ENCODE peak calls at places on chromosomes 12 and 14, in nine cellular contexts. One of them, this sample, is unnamed.
A peak's percentile ranks its signal among the peaks of the same experiment; 100 is the strongest.

GRCh38 chr12:121579190-121579791 is 1.5 kb downstream of the KDM2B start:
- DNase-seq in CD8-positive, alpha-beta T cell: peak; percentile 29
- DNase-seq in ascending aorta: peak; percentile 66
- DNase-seq in transverse colon: peak; percentile 54
- DNase-seq in choroid plexus epithelial cell: no peak
- DNase-seq in fibroblast of pulmonary artery: peak; percentile 11
- DNase-seq in HCT116: no peak
- DNase-seq in fibroblast of lung: no peak
- DNase-seq in SJCRH30: peak; percentile 67
- DNase-seq in this sample: no peak

GRCh38 chr12:122523846-122524718 is 2.7 kb downstream of the RSRC2 start:
- DNase-seq in ascending aorta: no peak
- DNase-seq in CD8-positive, alpha-beta T cell: no peak
- DNase-seq in SJCRH30: no peak
- DNase-seq in fibroblast of pulmonary artery: no peak
- DNase-seq in choroid plexus epithelial cell: peak; percentile 25
- DNase-seq in fibroblast of lung: no peak
- DNase-seq in transverse colon: no peak
- DNase-seq in HCT116: no peak
- DNase-seq in this sample: no peak

GRCh38 chr12:27332407-27333310 is at the start of gene BMAL2:
- DNase-seq in choroid plexus epithelial cell: peak; percentile 36
- DNase-seq in transverse colon: peak; percentile 47
- DNase-seq in SJCRH30: peak; percentile 58
- DNase-seq in fibroblast of pulmonary artery: peak; percentile 42
- DNase-seq in ascending aorta: peak; percentile 69
- DNase-seq in HCT116: no peak
- DNase-seq in CD8-positive, alpha-beta T cell: no peak
- DNase-seq in fibroblast of lung: peak; percentile 37
- DNase-seq in this sample: peak; percentile 46

GRCh38 chr14:35412281-35413057 is 7.9 kb upstream of the NFKBIA start:
- DNase-seq in choroid plexus epithelial cell: no peak
- DNase-seq in SJCRH30: no peak
- DNase-seq in ascending aorta: peak; percentile 35
- DNase-seq in CD8-positive, alpha-beta T cell: no peak
- DNase-seq in fibroblast of pulmonary artery: peak; percentile 42
- DNase-seq in HCT116: no peak
- DNase-seq in fibroblast of lung: peak; percentile 47
- DNase-seq in transverse colon: no peak
- DNase-seq in this sample: no peak

GRCh38 chr12:126362490-126362889 is 1297.3 kb downstream of the AACS start:
- DNase-seq in HCT116: no peak
- DNase-seq in ascending aorta: no peak
- DNase-seq in fibroblast of pulmonary artery: no peak
- DNase-seq in SJCRH30: no peak
- DNase-seq in choroid plexus epithelial cell: no peak
- DNase-seq in fibroblast of lung: no peak
- DNase-seq in transverse colon: no peak
- DNase-seq in CD8-positive, alpha-beta T cell: no peak
- DNase-seq in this sample: no peak

GRCh38 chr12:52201520-52201839 is 9.7 kb upstream of the KRT80 start:
- DNase-seq in choroid plexus epithelial cell: no peak
- DNase-seq in HCT116: no peak
- DNase-seq in transverse colon: no peak
- DNase-seq in fibroblast of lung: no peak
- DNase-seq in ascending aorta: no peak
- DNase-seq in CD8-positive, alpha-beta T cell: no peak
- DNase-seq in fibroblast of pulmonary artery: no peak
- DNase-seq in SJCRH30: no peak
- DNase-seq in this sample: no peak

GRCh38 chr14:62532186-62532585 is 513.1 kb downstream of the KCNH5 start:
- DNase-seq in CD8-positive, alpha-beta T cell: no peak
- DNase-seq in fibroblast of pulmonary artery: no peak
- DNase-seq in ascending aorta: no peak
- DNase-seq in fibroblast of lung: no peak
- DNase-seq in HCT116: no peak
- DNase-seq in SJCRH30: no peak
- DNase-seq in transverse colon: no peak
- DNase-seq in choroid plexus epithelial cell: peak; percentile 1
- DNase-seq in this sample: no peak

GRCh38 chr12:16562413-16562812 is 43.5 kb downstream of the LMO3 start:
- DNase-seq in fibroblast of pulmonary artery: no peak
- DNase-seq in choroid plexus epithelial cell: no peak
- DNase-seq in ascending aorta: no peak
- DNase-seq in SJCRH30: no peak
- DNase-seq in HCT116: no peak
- DNase-seq in CD8-positive, alpha-beta T cell: no peak
- DNase-seq in fibroblast of lung: no peak
- DNase-seq in transverse colon: no peak
- DNase-seq in this sample: no peak

GRCh38 chr14:36652542-36653201 is 9.0 kb upstream of the PAX9 start:
- DNase-seq in HCT116: no peak
- DNase-seq in choroid plexus epithelial cell: no peak
- DNase-seq in transverse colon: no peak
- DNase-seq in SJCRH30: no peak
- DNase-seq in fibroblast of pulmonary artery: no peak
- DNase-seq in CD8-positive, alpha-beta T cell: no peak
- DNase-seq in ascending aorta: no peak
- DNase-seq in fibroblast of lung: no peak
- DNase-seq in this sample: no peak

GRCh38 chr12:89252284-89252683 is 100.0 kb downstream of the DUSP6 start:
- DNase-seq in choroid plexus epithelial cell: peak; percentile 51
- DNase-seq in fibroblast of lung: peak; percentile 70
- DNase-seq in transverse colon: no peak
- DNase-seq in ascending aorta: no peak
- DNase-seq in fibroblast of pulmonary artery: no peak
- DNase-seq in SJCRH30: no peak
- DNase-seq in HCT116: no peak
- DNase-seq in CD8-positive, alpha-beta T cell: no peak
- DNase-seq in this sample: no peak

GRCh38 chr12:128076188-128076587 is 190.8 kb upstream of the TMEM132C start:
- DNase-seq in HCT116: no peak
- DNase-seq in SJCRH30: no peak
- DNase-seq in CD8-positive, alpha-beta T cell: no peak
- DNase-seq in ascending aorta: no peak
- DNase-seq in transverse colon: no peak
- DNase-seq in fibroblast of lung: no peak
- DNase-seq in choroid plexus epithelial cell: peak; percentile 48
- DNase-seq in fibroblast of pulmonary artery: peak; percentile 16
- DNase-seq in this sample: no peak

GRCh38 chr14:94163806-94164205 is 10.3 kb upstream of the PPP4R4 start:
- DNase-seq in ascending aorta: no peak
- DNase-seq in SJCRH30: no peak
- DNase-seq in HCT116: no peak
- DNase-seq in fibroblast of pulmonary artery: no peak
- DNase-seq in choroid plexus epithelial cell: no peak
- DNase-seq in transverse colon: no peak
- DNase-seq in fibroblast of lung: no peak
- DNase-seq in CD8-positive, alpha-beta T cell: no peak
- DNase-seq in this sample: no peak

GRCh38 chr12:125406131-125406530 is 340.9 kb downstream of the AACS start:
- DNase-seq in transverse colon: no peak
- DNase-seq in choroid plexus epithelial cell: no peak
- DNase-seq in fibroblast of lung: no peak
- DNase-seq in ascending aorta: no peak
- DNase-seq in SJCRH30: no peak
- DNase-seq in HCT116: no peak
- DNase-seq in CD8-positive, alpha-beta T cell: no peak
- DNase-seq in fibroblast of pulmonary artery: no peak
- DNase-seq in this sample: no peak

GRCh38 chr14:89217876-89218275 is 199.2 kb downstream of the FOXN3 start:
- DNase-seq in ascending aorta: no peak
- DNase-seq in SJCRH30: no peak
- DNase-seq in CD8-positive, alpha-beta T cell: no peak
- DNase-seq in choroid plexus epithelial cell: no peak
- DNase-seq in HCT116: no peak
- DNase-seq in transverse colon: no peak
- DNase-seq in fibroblast of lung: no peak
- DNase-seq in fibroblast of pulmonary artery: no peak
- DNase-seq in this sample: no peak

GRCh38 chr14:51849095-51849494 is 11.3 kb upstream of the GNG2 start:
- DNase-seq in SJCRH30: no peak
- DNase-seq in HCT116: no peak
- DNase-seq in transverse colon: no peak
- DNase-seq in choroid plexus epithelial cell: no peak
- DNase-seq in fibroblast of pulmonary artery: no peak
- DNase-seq in fibroblast of lung: no peak
- DNase-seq in CD8-positive, alpha-beta T cell: no peak
- DNase-seq in ascending aorta: no peak
- DNase-seq in this sample: no peak

GRCh38 chr14:51845811-51846210 is 14.6 kb upstream of the GNG2 start:
- DNase-seq in transverse colon: no peak
- DNase-seq in fibroblast of pulmonary artery: no peak
- DNase-seq in HCT116: no peak
- DNase-seq in fibroblast of lung: no peak
- DNase-seq in SJCRH30: no peak
- DNase-seq in CD8-positive, alpha-beta T cell: no peak
- DNase-seq in ascending aorta: no peak
- DNase-seq in choroid plexus epithelial cell: peak; percentile 40
- DNase-seq in this sample: no peak

GRCh38 chr14:51846631-51847488 is 13.6 kb upstream of the GNG2 start:
- DNase-seq in HCT116: no peak
- DNase-seq in ascending aorta: peak; percentile 75
- DNase-seq in fibroblast of pulmonary artery: peak; percentile 90
- DNase-seq in choroid plexus epithelial cell: peak; percentile 71
- DNase-seq in CD8-positive, alpha-beta T cell: peak; percentile 81
- DNase-seq in fibroblast of lung: peak; percentile 60
- DNase-seq in SJCRH30: no peak
- DNase-seq in transverse colon: peak; percentile 67
- DNase-seq in this sample: peak; percentile 61

GRCh38 chr14:51848120-51848519 is 12.3 kb upstream of the GNG2 start:
- DNase-seq in CD8-positive, alpha-beta T cell: no peak
- DNase-seq in fibroblast of lung: no peak
- DNase-seq in transverse colon: no peak
- DNase-seq in SJCRH30: no peak
- DNase-seq in fibroblast of pulmonary artery: no peak
- DNase-seq in choroid plexus epithelial cell: no peak
- DNase-seq in ascending aorta: no peak
- DNase-seq in HCT116: no peak
- DNase-seq in this sample: no peak

DNA sequence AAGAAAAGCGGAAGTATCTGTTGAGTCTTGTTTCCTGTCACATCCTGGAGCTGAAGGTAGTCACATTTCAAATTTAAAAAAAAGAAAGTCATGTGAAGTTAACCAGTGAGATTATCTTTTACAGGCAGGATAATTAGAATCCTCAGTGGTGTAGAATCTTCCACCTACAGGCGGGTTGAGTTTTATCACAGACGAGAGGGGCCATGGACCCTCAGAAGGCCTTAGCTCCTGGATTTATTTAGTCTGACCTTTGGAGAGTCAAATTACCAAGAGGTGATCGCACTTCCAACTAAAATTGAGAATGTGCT is 13.0 kb upstream of the GNG2 start:
- DNase-seq in SJCRH30: no peak
- DNase-seq in HCT116: no peak
- DNase-seq in choroid plexus epithelial cell: no peak
- DNase-seq in fibroblast of pulmonary artery: no peak
- DNase-seq in transverse colon: no peak
- DNase-seq in fibroblast of lung: no peak
- DNase-seq in CD8-positive, alpha-beta T cell: no peak
- DNase-seq in ascending aorta: no peak
- DNase-seq in this sample: no peak
- H3K4me3 ChIP-seq in SJCRH30: no peak overlapping the region
- H3K4me3 ChIP-seq in HCT116: no peak overlapping the region
- H3K4me3 ChIP-seq in choroid plexus epithelial cell: no peak overlapping the region
- H3K4me3 ChIP-seq in fibroblast of pulmonary artery: no peak overlapping the region
- H3K4me3 ChIP-seq in transverse colon: no peak overlapping the region
- H3K4me3 ChIP-seq in fibroblast of lung: no peak overlapping the region
- H3K4me3 ChIP-seq in CD8-positive, alpha-beta T cell: no peak overlapping the region
- H3K4me3 ChIP-seq in ascending aorta: no peak overlapping the region
- H3K4me3 ChIP-seq in this sample: no peak overlapping the region

GRCh38 chr12:80938397-80938796 is 663 bp upstream of the LIN7A start:
- DNase-seq in CD8-positive, alpha-beta T cell: no peak
- DNase-seq in HCT116: no peak
- DNase-seq in transverse colon: no peak
- DNase-seq in choroid plexus epithelial cell: no peak
- DNase-seq in SJCRH30: no peak
- DNase-seq in fibroblast of lung: no peak
- DNase-seq in ascending aorta: no peak
- DNase-seq in fibroblast of pulmonary artery: no peak
- DNase-seq in this sample: no peak

GRCh38 chr12:80936642-80937390 is 918 bp downstream of the LIN7A start:
- DNase-seq in transverse colon: peak; percentile 51
- DNase-seq in fibroblast of pulmonary artery: peak; percentile 38
- DNase-seq in ascending aorta: no peak
- DNase-seq in fibroblast of lung: peak; percentile 66
- DNase-seq in SJCRH30: peak; percentile 70
- DNase-seq in HCT116: peak; percentile 7
- DNase-seq in choroid plexus epithelial cell: peak; percentile 28
- DNase-seq in CD8-positive, alpha-beta T cell: no peak
- DNase-seq in this sample: peak; percentile 48

GRCh38 chr12:80935076-80935475 is 2.7 kb downstream of the LIN7A start:
- DNase-seq in fibroblast of lung: no peak
- DNase-seq in fibroblast of pulmonary artery: no peak
- DNase-seq in choroid plexus epithelial cell: no peak
- DNase-seq in SJCRH30: no peak
- DNase-seq in transverse colon: no peak
- DNase-seq in ascending aorta: no peak
- DNase-seq in CD8-positive, alpha-beta T cell: no peak
- DNase-seq in HCT116: no peak
- DNase-seq in this sample: no peak

GRCh38 chr12:80937391-80938238 is at the start of gene LIN7A:
- DNase-seq in fibroblast of pulmonary artery: peak; percentile 15
- DNase-seq in transverse colon: peak; percentile 14
- DNase-seq in CD8-positive, alpha-beta T cell: no peak
- DNase-seq in SJCRH30: peak; percentile 71
- DNase-seq in fibroblast of lung: peak; percentile 63
- DNase-seq in choroid plexus epithelial cell: peak; percentile 15
- DNase-seq in ascending aorta: peak; percentile 60
- DNase-seq in HCT116: no peak
- DNase-seq in this sample: peak; percentile 69

GRCh38 chr12:80936353-80936641 is 1.4 kb downstream of the LIN7A start:
- DNase-seq in choroid plexus epithelial cell: peak; percentile 42
- DNase-seq in fibroblast of lung: no peak
- DNase-seq in SJCRH30: no peak
- DNase-seq in ascending aorta: no peak
- DNase-seq in CD8-positive, alpha-beta T cell: no peak
- DNase-seq in transverse colon: no peak
- DNase-seq in fibroblast of pulmonary artery: peak; percentile 35
- DNase-seq in HCT116: no peak
- DNase-seq in this sample: peak; percentile 31
- H3K4me3 ChIP-seq in choroid plexus epithelial cell: peak overlapping the region; percentile 76
- H3K4me3 ChIP-seq in fibroblast of lung: peak overlapping the region; percentile 74
- H3K4me3 ChIP-seq in SJCRH30: peak overlapping the region; percentile 97
- H3K4me3 ChIP-seq in ascending aorta: peak overlapping the region; percentile 76
- H3K4me3 ChIP-seq in CD8-positive, alpha-beta T cell: no peak overlapping the region
- H3K4me3 ChIP-seq in transverse colon: peak overlapping the region; percentile 81
- H3K4me3 ChIP-seq in fibroblast of pulmonary artery: peak overlapping the region; percentile 67
- H3K4me3 ChIP-seq in HCT116: peak overlapping the region; percentile 45
- H3K4me3 ChIP-seq in this sample: peak overlapping the region; percentile 77

GRCh38 chr12:96213869-96214268 is 19.7 kb downstream of the ELK3 start:
- DNase-seq in CD8-positive, alpha-beta T cell: no peak
- DNase-seq in ascending aorta: no peak
- DNase-seq in SJCRH30: no peak
- DNase-seq in HCT116: no peak
- DNase-seq in fibroblast of lung: no peak
- DNase-seq in transverse colon: no peak
- DNase-seq in fibroblast of pulmonary artery: no peak
- DNase-seq in choroid plexus epithelial cell: no peak
- DNase-seq in this sample: no peak
- H3K4me3 ChIP-seq in CD8-positive, alpha-beta T cell: no peak overlapping the region
- H3K4me3 ChIP-seq in ascending aorta: no peak overlapping the region
- H3K4me3 ChIP-seq in SJCRH30: no peak overlapping the region
- H3K4me3 ChIP-seq in HCT116: no peak overlapping the region
- H3K4me3 ChIP-seq in fibroblast of lung: no peak overlapping the region
- H3K4me3 ChIP-seq in transverse colon: no peak overlapping the region
- H3K4me3 ChIP-seq in fibroblast of pulmonary artery: no peak overlapping the region
- H3K4me3 ChIP-seq in choroid plexus epithelial cell: no peak overlapping the region
- H3K4me3 ChIP-seq in this sample: no peak overlapping the region

GRCh38 chr12:75844985-75845384 is 186.6 kb downstream of the PHLDA1 start:
- DNase-seq in HCT116: no peak
- DNase-seq in SJCRH30: no peak
- DNase-seq in transverse colon: no peak
- DNase-seq in ascending aorta: no peak
- DNase-seq in CD8-positive, alpha-beta T cell: no peak
- DNase-seq in choroid plexus epithelial cell: no peak
- DNase-seq in fibroblast of pulmonary artery: no peak
- DNase-seq in fibroblast of lung: no peak
- DNase-seq in this sample: no peak
- H3K4me3 ChIP-seq in HCT116: no peak overlapping the region
- H3K4me3 ChIP-seq in SJCRH30: no peak overlapping the region
- H3K4me3 ChIP-seq in transverse colon: no peak overlapping the region
- H3K4me3 ChIP-seq in ascending aorta: no peak overlapping the region
- H3K4me3 ChIP-seq in CD8-positive, alpha-beta T cell: no peak overlapping the region
- H3K4me3 ChIP-seq in choroid plexus epithelial cell: no peak overlapping the region
- H3K4me3 ChIP-seq in fibroblast of pulmonary artery: no peak overlapping the region
- H3K4me3 ChIP-seq in fibroblast of lung: no peak overlapping the region
- H3K4me3 ChIP-seq in this sample: no peak overlapping the region